ENCODE peak calls at places on chromosome 4, in six cellular contexts. P is mesenchymal stem cell, H is neuronal stem cell, R is IMR-90, A is H9, C is H1. S is an unnamed sample.

GRCh38 chr4:187172340-187172761 is 448.7 kb upstream of the FAT1 start:
- DNase-seq in H (no peak), A (no peak), P (peak; percentile 75), R (no peak), C (no peak), S (no peak)

GRCh38 chr4:139852612-139853269 is 187.1 kb downstream of the MGST2 start:
- DNase-seq in P (no peak), C (no peak), A (no peak), H (no peak), R (no peak), S (no peak)

GRCh38 chr4:67725132-67725531 is 24.2 kb upstream of the UBA6 start:
- DNase-seq in P (no peak), A (no peak), R (no peak), H (no peak), C (no peak), S (peak; percentile 24)

GRCh38 chr4:19615086-19615689 is 636.5 kb upstream of the SLIT2 start:
- DNase-seq in A (peak; percentile 20), P (no peak), R (no peak), C (no peak), H (no peak), S (peak; percentile 6)

GRCh38 chr4:3522651-3523050 is 9.6 kb downstream of the LRPAP1 start:
- DNase-seq in P (no peak), R (no peak), H (no peak), A (no peak), C (no peak), S (no peak)

GRCh38 chr4:141448490-141448889 is 187.9 kb upstream of the IL15 start:
- DNase-seq in A (no peak), P (no peak), R (peak; percentile 65), H (no peak), C (no peak), S (no peak)

GRCh38 chr4:166017804-166018203 is 144.8 kb downstream of the TLL1 start:
- DNase-seq in R (no peak), A (no peak), H (no peak), P (no peak), C (no peak), S (no peak)

GRCh38 chr4:19913670-19914069 is 338.0 kb upstream of the SLIT2 start:
- DNase-seq in A (no peak), P (no peak), R (peak; percentile 6), C (no peak), H (no peak), S (no peak)

GRCh38 chr4:13355036-13355910 is 128.9 kb downstream of the RAB28 start:
- DNase-seq in A (no peak), H (no peak), P (peak; percentile 37), R (peak; percentile 92), C (no peak), S (no peak)

GRCh38 chr4:81237791-81238190 is 22.8 kb upstream of the PRKG2 start:
- DNase-seq in H (no peak), A (no peak), P (no peak), R (no peak), C (no peak), S (no peak)

GRCh38 chr4:101355246-101355645 is 7.9 kb upstream of the PPP3CA start:
- DNase-seq in C (no peak), H (no peak), P (no peak), R (no peak), A (no peak), S (no peak)

GRCh38 chr4:140968371-140968770 is 164.9 kb downstream of the RNF150 start:
- DNase-seq in R (no peak), A (no peak), P (no peak), C (no peak), H (no peak), S (no peak)

GRCh38 chr4:181670506-181670905 is 572.7 kb upstream of the TENM3 start:
- DNase-seq in A (no peak), H (no peak), C (no peak), P (no peak), R (no peak), S (no peak)

GRCh38 chr4:98284640-98285046 is 23.5 kb downstream of the RAP1GDS1 start:
- DNase-seq in P (no peak), A (peak; percentile 80), R (peak; percentile 34), C (no peak), H (peak; percentile 27), S (no peak)

GRCh38 chr4:1822568-1823544 is 29.8 kb downstream of the FGFR3 start:
- DNase-seq in C (no peak), R (no peak), A (no peak), P (no peak), H (no peak), S (no peak)

GRCh38 chr4:114562176-114562904 is 36.3 kb upstream of the UGT8 start:
- DNase-seq in A (peak; percentile 31), C (peak; percentile 44), R (no peak), H (no peak), P (no peak), S (no peak)

GRCh38 chr4:20832821-20833220 is 132.6 kb downstream of the PACRGL start:
- DNase-seq in C (no peak), H (no peak), P (peak; percentile 75), R (peak; percentile 0), A (no peak), S (no peak)

GRCh38 chr4:70666369-70666768 is at the start of gene JCHAIN:
- DNase-seq in H (no peak), C (no peak), R (peak; percentile 43), P (no peak), A (no peak), S (no peak)

GRCh38 chr4:85152490-85152889 is 186.0 kb upstream of the WDFY3 start:
- DNase-seq in C (no peak), H (no peak), A (no peak), R (no peak), P (no peak), S (no peak)

GRCh38 chr4:23235613-23236390 is 543.1 kb downstream of the GBA3 start:
- DNase-seq in A (no peak), C (no peak), H (no peak), R (no peak), P (no peak), S (no peak)

GRCh38 chr4:48962636-48963035 is 23.4 kb upstream of the CWH43 start:
- DNase-seq in C (no peak), H (no peak), A (no peak), P (no peak), R (no peak), S (peak; percentile 62)

GRCh38 chr4:173503330-173504180 is 26.5 kb downstream of the HAND2 start:
- DNase-seq in C (no peak), A (no peak), R (no peak), H (no peak), P (no peak), S (no peak)

DNA sequence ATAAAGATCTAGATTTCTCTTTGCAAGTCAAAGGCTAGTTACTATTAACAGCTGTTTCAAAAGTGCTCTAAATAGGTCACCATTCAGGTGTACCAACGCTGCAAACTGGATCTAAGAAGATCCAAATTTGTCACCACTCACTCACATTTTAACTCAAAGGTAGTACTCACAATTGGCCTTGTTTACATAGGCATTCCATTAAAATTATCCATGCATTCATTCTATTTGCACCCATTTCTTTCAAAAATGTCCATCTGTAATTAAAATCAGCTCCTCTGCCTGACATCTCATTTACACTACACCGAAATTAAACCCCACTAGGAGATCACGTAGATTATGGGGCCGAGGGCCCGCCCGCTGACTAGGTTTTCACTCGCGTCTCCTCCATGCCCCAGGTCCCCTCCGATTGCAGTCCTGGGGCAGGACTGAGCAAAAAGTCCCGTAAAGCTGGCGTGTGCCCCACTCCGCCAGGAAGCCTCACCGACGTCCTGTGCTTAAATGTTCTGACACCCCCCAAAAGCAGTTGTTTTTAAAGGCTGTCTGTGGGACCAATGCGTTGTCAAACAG is 1.3 kb upstream of the ING2 start:
- DNase-seq in P (no peak), C (no peak), R (no peak), A (no peak), H (no peak), S (no peak)
- H2BK5ac ChIP-seq in P (no peak overlapping the region), C (peak overlapping the region; percentile 88), R (peak overlapping the region; percentile 65), A (no peak overlapping the region), H (peak overlapping the region; percentile 98), S (peak overlapping the region; percentile 79)

DNA sequence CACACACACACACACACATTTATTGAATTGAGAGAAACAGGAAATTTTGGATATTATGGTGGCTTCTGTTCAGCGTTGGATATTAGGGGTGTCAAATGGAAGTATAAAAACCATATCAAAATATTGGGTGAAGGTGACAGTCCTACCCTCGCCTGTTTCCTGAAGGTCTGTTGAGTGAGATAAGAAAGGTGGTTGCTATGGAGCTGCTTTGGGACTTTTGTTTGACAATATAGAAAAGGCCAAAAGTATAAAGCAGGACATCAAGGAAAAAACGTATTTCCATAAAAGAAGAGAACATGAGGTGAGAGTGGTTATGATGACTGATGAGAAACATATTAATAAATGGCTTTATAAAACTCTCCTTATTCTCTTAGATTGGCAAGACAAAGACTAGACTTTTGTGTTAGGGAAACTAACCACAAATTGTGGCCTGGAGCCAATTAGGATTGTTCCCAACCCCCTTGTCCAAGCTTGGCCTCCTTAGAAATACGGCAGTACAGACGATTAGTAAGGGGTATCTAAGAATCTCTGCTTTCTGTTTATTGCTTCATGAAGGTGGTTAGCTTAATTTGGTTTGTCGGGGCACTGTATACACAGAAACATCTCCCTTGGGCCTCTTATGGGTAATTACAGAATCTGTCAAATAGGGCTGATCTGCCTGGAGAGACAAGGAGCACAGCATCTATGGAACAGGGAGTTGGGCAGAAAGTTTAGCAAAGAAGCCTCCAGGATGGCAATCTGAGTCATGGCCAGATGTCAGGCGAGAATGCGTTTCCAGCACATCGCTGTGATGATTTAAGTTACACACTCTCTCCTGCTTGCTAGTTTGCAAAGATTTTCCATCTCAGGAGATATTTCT is 198.0 kb downstream of the CBR4 start:
- DNase-seq in R (peak; percentile 79), H (no peak), A (no peak), P (peak; percentile 87), C (no peak), S (peak; percentile 77)
- H3K27ac ChIP-seq in R (peak overlapping the region; percentile 19), H (peak overlapping the region; percentile 46), A (no peak overlapping the region), P (peak overlapping the region; percentile 79), C (no peak overlapping the region), S (peak overlapping the region; percentile 86)

DNA sequence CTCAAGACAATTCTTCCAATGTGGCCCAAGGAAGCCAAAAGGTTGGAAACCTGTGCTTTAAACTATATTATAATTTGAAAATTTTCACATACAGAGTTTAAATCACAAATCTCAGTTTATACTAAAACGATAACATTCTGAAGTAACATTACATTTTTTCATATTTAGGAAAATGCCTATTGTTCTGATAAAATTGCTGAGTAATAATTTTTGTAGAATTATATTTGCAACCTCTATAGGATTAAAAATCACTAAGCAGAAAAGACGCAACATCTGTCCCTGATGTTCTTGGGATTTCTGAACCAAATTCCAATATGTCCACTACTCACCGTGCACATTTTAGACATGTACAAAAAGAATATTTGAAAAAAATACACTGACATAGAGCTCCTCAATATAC is 10.5 kb downstream of the ZNF732 start:
- DNase-seq in C (no peak), P (no peak), H (no peak), A (no peak), R (no peak), S (no peak)
- H3K9me3 ChIP-seq in C (peaks cover 4% of the 10 kb centered on the region), P (peaks cover 73% of the 10 kb centered on the region), H (peaks cover 49% of the 10 kb centered on the region), A (no peaks in the 10 kb centered on the region), R (peaks cover 19% of the 10 kb centered on the region), S (no peaks in the 10 kb centered on the region)

GRCh38 chr4:8554555-8555100 is 25.6 kb upstream of the GPR78 start:
- DNase-seq in A (no peak), P (no peak), H (no peak), R (no peak), C (no peak), S (no peak)

GRCh38 chr4:8555716-8556115 is 24.5 kb upstream of the GPR78 start:
- DNase-seq in C (no peak), P (no peak), A (no peak), R (no peak), H (no peak), S (no peak)

GRCh38 chr4:8558080-8558960 is 21.9 kb upstream of the GPR78 start:
- DNase-seq in P (no peak), H (no peak), A (no peak), R (no peak), C (no peak), S (peak; percentile 84)

GRCh38 chr4:8557151-8558076 is 22.8 kb upstream of the GPR78 start:
- DNase-seq in C (no peak), A (no peak), R (no peak), P (no peak), H (no peak), S (no peak)

GRCh38 chr4:8556341-8557150 is 23.6 kb upstream of the GPR78 start:
- DNase-seq in R (no peak), A (no peak), P (no peak), H (no peak), C (no peak), S (peak; percentile 81)
- H2BK5ac ChIP-seq in R (no peak overlapping the region), A (no peak overlapping the region), P (no peak overlapping the region), H (no peak overlapping the region), C (no peak overlapping the region), S (peak overlapping the region; percentile 62)

S was measured in trophoblast cell.